ENCODE peak calls at places on chromosomes 2 and 18, in six cellular contexts. One of them, this sample, is unnamed.

GRCh38 chr2:186575302-186575701 is 14.6 kb upstream of the ITGAV start:
- DNase-seq in sigmoid colon: no peak
- DNase-seq in psoas muscle: no peak
- DNase-seq in adrenal gland: peak; percentile 84
- DNase-seq in A549: peak; percentile 97
- DNase-seq in transverse colon: no peak
- DNase-seq in this sample: peak; percentile 71

GRCh38 chr2:183927367-183928355 is 670.7 kb upstream of the ZNF804A start:
- DNase-seq in sigmoid colon: peak; percentile 70
- DNase-seq in psoas muscle: no peak
- DNase-seq in adrenal gland: no peak
- DNase-seq in A549: no peak
- DNase-seq in transverse colon: no peak
- DNase-seq in this sample: peak; percentile 23

GRCh38 chr18:36281941-36282340 is 15.6 kb upstream of the FHOD3 start:
- DNase-seq in sigmoid colon: no peak
- DNase-seq in psoas muscle: no peak
- DNase-seq in adrenal gland: peak; percentile 15
- DNase-seq in A549: no peak
- DNase-seq in transverse colon: no peak
- DNase-seq in this sample: no peak

GRCh38 chr18:11925800-11926481 is 17.8 kb upstream of the MPPE1 start:
- DNase-seq in sigmoid colon: no peak
- DNase-seq in psoas muscle: no peak
- DNase-seq in adrenal gland: no peak
- DNase-seq in A549: no peak
- DNase-seq in transverse colon: no peak
- DNase-seq in this sample: no peak

GRCh38 chr2:17538844-17539554 is 1.5 kb upstream of the VSNL1 start:
- DNase-seq in sigmoid colon: peak; percentile 77
- DNase-seq in psoas muscle: peak; percentile 87
- DNase-seq in adrenal gland: peak; percentile 58
- DNase-seq in A549: peak; percentile 39
- DNase-seq in transverse colon: peak; percentile 80
- DNase-seq in this sample: peak; percentile 57

GRCh38 chr2:96403481-96403880 is 67.9 kb downstream of the NCAPH start:
- DNase-seq in sigmoid colon: no peak
- DNase-seq in psoas muscle: peak; percentile 74
- DNase-seq in adrenal gland: no peak
- DNase-seq in A549: no peak
- DNase-seq in transverse colon: no peak
- DNase-seq in this sample: no peak

GRCh38 chr2:197498937-197499593 is 575 bp downstream of the HSPD1 start:
- DNase-seq in sigmoid colon: peak; percentile 85
- DNase-seq in psoas muscle: peak; percentile 83
- DNase-seq in adrenal gland: peak; percentile 82
- DNase-seq in A549: peak; percentile 58
- DNase-seq in transverse colon: peak; percentile 76
- DNase-seq in this sample: peak; percentile 67

GRCh38 chr2:218991674-218992168 is 1.5 kb downstream of the CRYBA2 start:
- DNase-seq in sigmoid colon: peak; percentile 47
- DNase-seq in psoas muscle: peak; percentile 18
- DNase-seq in adrenal gland: no peak
- DNase-seq in A549: no peak
- DNase-seq in transverse colon: no peak
- DNase-seq in this sample: no peak

GRCh38 chr2:175539122-175539521 is 357.6 kb upstream of the ATP5MC3 start:
- DNase-seq in sigmoid colon: no peak
- DNase-seq in psoas muscle: no peak
- DNase-seq in adrenal gland: no peak
- DNase-seq in A549: no peak
- DNase-seq in transverse colon: no peak
- DNase-seq in this sample: no peak

GRCh38 chr18:33114749-33115148 is 325.8 kb downstream of the CCDC178 start:
- DNase-seq in sigmoid colon: no peak
- DNase-seq in psoas muscle: no peak
- DNase-seq in adrenal gland: no peak
- DNase-seq in A549: no peak
- DNase-seq in transverse colon: no peak
- DNase-seq in this sample: no peak

GRCh38 chr2:29443627-29444026 is 328.4 kb downstream of the CLIP4 start:
- DNase-seq in sigmoid colon: no peak
- DNase-seq in psoas muscle: no peak
- DNase-seq in adrenal gland: no peak
- DNase-seq in A549: no peak
- DNase-seq in transverse colon: no peak
- DNase-seq in this sample: no peak

GRCh38 chr18:48743046-48743445 is 204.2 kb downstream of the CTIF start:
- DNase-seq in sigmoid colon: peak; percentile 87
- DNase-seq in psoas muscle: peak; percentile 81
- DNase-seq in adrenal gland: peak; percentile 58
- DNase-seq in A549: no peak
- DNase-seq in transverse colon: no peak
- DNase-seq in this sample: no peak

GRCh38 chr2:66494708-66495107 is 59.8 kb downstream of the MEIS1 start:
- DNase-seq in sigmoid colon: peak; percentile 86
- DNase-seq in psoas muscle: peak; percentile 62
- DNase-seq in adrenal gland: peak; percentile 84
- DNase-seq in A549: peak; percentile 25
- DNase-seq in transverse colon: peak; percentile 48
- DNase-seq in this sample: no peak

GRCh38 chr2:1799174-1799573 is 54.9 kb upstream of the PXDN start:
- DNase-seq in sigmoid colon: peak; percentile 40
- DNase-seq in psoas muscle: no peak
- DNase-seq in adrenal gland: no peak
- DNase-seq in A549: no peak
- DNase-seq in transverse colon: no peak
- DNase-seq in this sample: no peak

GRCh38 chr18:63586966-63587365 is at the start of gene SERPINB13:
- DNase-seq in sigmoid colon: no peak
- DNase-seq in psoas muscle: no peak
- DNase-seq in adrenal gland: no peak
- DNase-seq in A549: no peak
- DNase-seq in transverse colon: no peak
- DNase-seq in this sample: peak; percentile 66

GRCh38 chr18:7116832-7117389 is 686 bp downstream of the LAMA1 start:
- DNase-seq in sigmoid colon: no peak
- DNase-seq in psoas muscle: no peak
- DNase-seq in adrenal gland: no peak
- DNase-seq in A549: no peak
- DNase-seq in transverse colon: no peak
- DNase-seq in this sample: no peak

GRCh38 chr2:10174173-10174572 is 51.6 kb downstream of the RRM2 start:
- DNase-seq in sigmoid colon: no peak
- DNase-seq in psoas muscle: no peak
- DNase-seq in adrenal gland: no peak
- DNase-seq in A549: no peak
- DNase-seq in transverse colon: no peak
- DNase-seq in this sample: no peak

GRCh38 chr2:173817582-173817981 is 147.6 kb downstream of the SP3 start:
- DNase-seq in sigmoid colon: no peak
- DNase-seq in psoas muscle: no peak
- DNase-seq in adrenal gland: no peak
- DNase-seq in A549: no peak
- DNase-seq in transverse colon: no peak
- DNase-seq in this sample: no peak

GRCh38 chr2:75606851-75607798 is 39.5 kb upstream of the MRPL19 start:
- DNase-seq in sigmoid colon: no peak
- DNase-seq in psoas muscle: no peak
- DNase-seq in adrenal gland: no peak
- DNase-seq in A549: no peak
- DNase-seq in transverse colon: no peak
- DNase-seq in this sample: no peak

GRCh38 chr2:71461304-71461671 is 7.9 kb downstream of the DYSF start:
- DNase-seq in sigmoid colon: no peak
- DNase-seq in psoas muscle: no peak
- DNase-seq in adrenal gland: no peak
- DNase-seq in A549: no peak
- DNase-seq in transverse colon: no peak
- DNase-seq in this sample: no peak

GRCh38 chr2:60581461-60582282 is 28.2 kb upstream of the BCL11A start:
- DNase-seq in sigmoid colon: peak; percentile 74
- DNase-seq in psoas muscle: peak; percentile 77
- DNase-seq in adrenal gland: peak; percentile 72
- DNase-seq in A549: peak; percentile 58
- DNase-seq in transverse colon: peak; percentile 67
- DNase-seq in this sample: no peak

GRCh38 chr2:197011777-197012641 is 85.5 kb upstream of the PGAP1 start:
- DNase-seq in sigmoid colon: no peak
- DNase-seq in psoas muscle: no peak
- DNase-seq in adrenal gland: peak; percentile 40
- DNase-seq in A549: peak; percentile 67
- DNase-seq in transverse colon: no peak
- DNase-seq in this sample: no peak

GRCh38 chr2:234690569-234691225 is 193.8 kb upstream of the ARL4C start:
- DNase-seq in sigmoid colon: no peak
- DNase-seq in psoas muscle: no peak
- DNase-seq in adrenal gland: peak; percentile 42
- DNase-seq in A549: no peak
- DNase-seq in transverse colon: no peak
- DNase-seq in this sample: no peak

GRCh38 chr2:188629890-188630483 is 338.3 kb downstream of the GULP1 start:
- DNase-seq in sigmoid colon: no peak
- DNase-seq in psoas muscle: no peak
- DNase-seq in adrenal gland: no peak
- DNase-seq in A549: no peak
- DNase-seq in transverse colon: no peak
- DNase-seq in this sample: no peak

DNA sequence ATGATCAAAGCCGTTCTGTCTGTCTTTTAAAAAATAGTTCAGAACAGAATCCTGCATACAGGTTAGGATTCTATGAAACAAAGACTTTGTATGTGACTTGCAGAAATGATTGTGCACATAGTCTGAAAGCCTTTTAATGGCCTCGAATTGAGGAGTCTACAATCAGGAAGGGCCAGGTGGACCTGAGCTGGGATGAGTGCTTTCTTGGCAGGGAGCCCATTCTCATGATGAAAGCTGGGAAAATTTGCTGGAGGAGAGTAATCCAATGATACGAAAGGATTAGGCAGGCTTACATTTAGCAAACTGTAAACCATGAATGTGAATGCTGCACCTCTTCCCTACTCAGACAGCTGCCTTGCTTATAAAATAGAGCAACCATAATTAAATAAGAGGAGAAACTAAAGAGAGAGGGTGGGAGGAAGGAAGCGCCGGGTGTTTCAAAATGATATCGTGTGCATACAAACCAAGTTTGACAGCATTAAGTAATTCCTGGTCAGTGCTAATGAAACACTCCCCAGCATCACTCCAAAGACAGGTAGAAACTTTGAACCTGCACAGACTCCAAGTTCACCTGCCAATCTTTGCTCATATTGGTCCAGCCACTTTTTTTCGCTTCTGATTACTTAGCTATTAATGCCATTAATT is 23.7 kb upstream of the CXCR4 start:
- DNase-seq in sigmoid colon: no peak
- DNase-seq in psoas muscle: no peak
- DNase-seq in adrenal gland: no peak
- DNase-seq in A549: no peak
- DNase-seq in transverse colon: no peak
- DNase-seq in this sample: no peak
- H3K4me1 ChIP-seq in sigmoid colon: no peaks in the 10 kb centered on the region
- H3K4me1 ChIP-seq in psoas muscle: no peaks in the 10 kb centered on the region
- H3K4me1 ChIP-seq in adrenal gland: peaks cover 20% of the 10 kb centered on the region
- H3K4me1 ChIP-seq in A549: peaks cover 4% of the 10 kb centered on the region
- H3K4me1 ChIP-seq in transverse colon: peaks cover 8% of the 10 kb centered on the region
- H3K4me1 ChIP-seq in this sample: no peaks in the 10 kb centered on the region

DNA sequence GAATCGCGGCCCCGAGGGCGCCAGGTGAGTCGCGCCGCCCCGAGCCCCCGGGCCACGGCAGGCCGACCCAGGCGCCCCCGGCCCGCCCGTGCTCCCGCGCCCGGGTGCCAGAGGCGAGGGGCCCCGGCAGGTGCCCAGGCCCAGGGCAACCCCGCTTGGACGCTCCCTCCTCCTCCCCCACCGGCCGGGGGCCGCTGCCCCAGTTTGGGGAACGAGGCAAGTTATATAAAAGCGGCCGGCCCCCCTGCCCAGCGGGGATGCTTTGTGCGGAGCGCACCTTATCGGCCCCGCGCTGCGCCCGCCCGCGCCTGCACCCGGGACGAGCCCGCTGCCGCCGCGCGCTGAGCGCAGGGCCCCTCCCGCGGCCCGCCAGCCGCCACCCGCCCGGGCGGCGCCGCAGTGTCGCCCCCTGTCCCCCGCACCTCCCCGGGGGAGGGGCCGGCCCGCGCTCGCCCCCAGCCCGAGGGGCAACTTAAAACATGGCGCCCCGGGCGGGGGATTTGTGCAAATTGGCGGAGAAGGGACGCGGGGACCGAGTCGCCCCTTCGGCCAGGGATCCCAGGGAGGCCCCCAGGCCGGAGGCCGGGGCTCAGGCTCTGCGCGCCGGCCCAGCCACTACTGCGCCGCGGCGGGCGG is 643 bp downstream of the EPB41L3 start:
- DNase-seq in sigmoid colon: peak; percentile 74
- DNase-seq in psoas muscle: peak; percentile 55
- DNase-seq in adrenal gland: peak; percentile 34
- DNase-seq in A549: no peak
- DNase-seq in transverse colon: no peak
- DNase-seq in this sample: no peak
- TF ChIP-seq CTCF in sigmoid colon: no peak
- TF ChIP-seq CTCF in psoas muscle: no peak
- TF ChIP-seq CTCF in adrenal gland: no peak
- TF ChIP-seq CTCF in A549: no peak
- TF ChIP-seq CTCF in transverse colon: no peak
- TF ChIP-seq CTCF in this sample: no peak

GRCh38 chr2:100291152-100291970 is 30.9 kb downstream of the LONRF2 start:
- DNase-seq in sigmoid colon: peak; percentile 85
- DNase-seq in psoas muscle: no peak
- DNase-seq in adrenal gland: peak; percentile 97
- DNase-seq in A549: peak; percentile 99
- DNase-seq in transverse colon: peak; percentile 13
- DNase-seq in this sample: no peak

GRCh38 chr2:100286318-100286717 is 36.0 kb downstream of the LONRF2 start:
- DNase-seq in sigmoid colon: no peak
- DNase-seq in psoas muscle: no peak
- DNase-seq in adrenal gland: no peak
- DNase-seq in A549: no peak
- DNase-seq in transverse colon: no peak
- DNase-seq in this sample: no peak

GRCh38 chr2:100292022-100292580 is 30.2 kb downstream of the LONRF2 start:
- DNase-seq in sigmoid colon: peak; percentile 81
- DNase-seq in psoas muscle: no peak
- DNase-seq in adrenal gland: peak; percentile 96
- DNase-seq in A549: peak; percentile 99
- DNase-seq in transverse colon: no peak
- DNase-seq in this sample: peak; percentile 76

GRCh38 chr2:100290718-100291151 is 31.6 kb downstream of the LONRF2 start:
- DNase-seq in sigmoid colon: no peak
- DNase-seq in psoas muscle: no peak
- DNase-seq in adrenal gland: no peak
- DNase-seq in A549: no peak
- DNase-seq in transverse colon: no peak
- DNase-seq in this sample: no peak

GRCh38 chr2:100289020-100289419 is 33.3 kb downstream of the LONRF2 start:
- DNase-seq in sigmoid colon: no peak
- DNase-seq in psoas muscle: no peak
- DNase-seq in adrenal gland: no peak
- DNase-seq in A549: no peak
- DNase-seq in transverse colon: no peak
- DNase-seq in this sample: no peak
- H3K4me1 ChIP-seq in sigmoid colon: peaks cover 33% of the 10 kb centered on the region
- H3K4me1 ChIP-seq in psoas muscle: no peaks in the 10 kb centered on the region
- H3K4me1 ChIP-seq in adrenal gland: peaks cover 61% of the 10 kb centered on the region
- H3K4me1 ChIP-seq in A549: peaks cover 62% of the 10 kb centered on the region
- H3K4me1 ChIP-seq in transverse colon: no peaks in the 10 kb centered on the region
- H3K4me1 ChIP-seq in this sample: peaks cover 18% of the 10 kb centered on the region

GRCh38 chr2:164917296-164917903 is 37.9 kb downstream of the SLC38A11 start:
- DNase-seq in sigmoid colon: peak; percentile 67
- DNase-seq in psoas muscle: peak; percentile 28
- DNase-seq in adrenal gland: peak; percentile 75
- DNase-seq in A549: peak; percentile 56
- DNase-seq in transverse colon: peak; percentile 48
- DNase-seq in this sample: no peak
- TF ChIP-seq CTCF in sigmoid colon: peak; percentile 54
- TF ChIP-seq CTCF in psoas muscle: peak; percentile 51
- TF ChIP-seq CTCF in adrenal gland: peak; percentile 71
- TF ChIP-seq CTCF in A549: peak; percentile 75
- TF ChIP-seq CTCF in transverse colon: peak; percentile 35
- TF ChIP-seq CTCF in this sample: peak; percentile 88

This sample was measured in RWPE2.